ENCODE peak calls at places on chromosomes 13 and 19, in six cellular contexts. C, B, O, N, G and U are unnamed samples.

GRCh38 chr13:29901714-29902631 is 51.6 kb upstream of the UBL3 start:
- DNase-seq in N (peak; percentile 79), G (peak; percentile 99), B (peak; percentile 94), C (no peak), O (no peak), U (peak; percentile 24)

GRCh38 chr13:73273737-73274136 is 214.9 kb downstream of the KLF5 start:
- DNase-seq in C (no peak), N (peak; percentile 73), B (peak; percentile 93), O (no peak), G (peak; percentile 89), U (peak; percentile 34)

GRCh38 chr13:26867451-26868067 is 107.0 kb upstream of the GPR12 start:
- DNase-seq in B (peak; percentile 35), O (no peak), G (peak; percentile 13), C (no peak), N (no peak), U (no peak)

GRCh38 chr13:65926750-65927171 is 1303.4 kb downstream of the PCDH9 start:
- DNase-seq in N (no peak), B (no peak), G (peak; percentile 15), O (no peak), C (peak; percentile 41), U (no peak)

GRCh38 chr19:39413903-39414608 is 1.6 kb downstream of the PLEKHG2 start:
- DNase-seq in B (peak; percentile 41), O (no peak), C (no peak), N (no peak), G (peak; percentile 49), U (no peak)

GRCh38 chr13:45786293-45786920 is 65.1 kb downstream of the SIAH3 start:
- DNase-seq in O (no peak), N (no peak), G (no peak), B (no peak), C (no peak), U (no peak)

GRCh38 chr13:45747071-45747470 is 45.0 kb downstream of the CBY2 start:
- DNase-seq in G (no peak), B (no peak), O (no peak), C (no peak), N (no peak), U (no peak)

GRCh38 chr19:35710784-35711723 is 6.7 kb downstream of the ZBTB32 start:
- DNase-seq in O (no peak), B (no peak), C (no peak), N (no peak), G (no peak), U (no peak)

GRCh38 chr13:27076411-27076810 is 95.2 kb downstream of the USP12 start:
- DNase-seq in O (no peak), C (no peak), G (peak; percentile 35), N (no peak), B (peak; percentile 37), U (no peak)

GRCh38 chr19:18523841-18524240 is 2.0 kb upstream of the ELL start:
- DNase-seq in O (no peak), B (no peak), N (no peak), G (no peak), C (no peak), U (no peak)

GRCh38 chr13:64459778-64460177 is 2770.4 kb downstream of the PCDH9 start:
- DNase-seq in C (no peak), B (no peak), G (no peak), O (no peak), N (no peak), U (no peak)

GRCh38 chr19:58001895-58002369 is 688 bp downstream of the ZNF606 start:
- DNase-seq in O (no peak), B (peak; percentile 22), N (no peak), G (peak; percentile 19), C (no peak), U (no peak)

GRCh38 chr19:6753178-6754031 is 13.8 kb downstream of the SH2D3A start:
- DNase-seq in O (peak; percentile 65), N (no peak), C (peak; percentile 81), G (peak; percentile 67), B (peak; percentile 77), U (no peak)